ENCODE peak calls at places on chromosomes 6 and 20, in seven cellular contexts. Z, L, F, T, Y, A and N are unnamed samples.

GRCh38 chr20:37519508-37520416 is 1.3 kb upstream of the NNAT start:
- DNase-seq in A (no peak), F (no peak), T (no peak), L (no peak), Y (no peak), Z (peak), N (peak)

GRCh38 chr6:17966451-17966850 is 21.0 kb downstream of the KIF13A start:
- DNase-seq in Z (no peak), Y (no peak), F (no peak), T (no peak), A (no peak), L (no peak), N (no peak)

GRCh38 chr6:101454106-101454676 is 60.7 kb downstream of the GRIK2 start:
- DNase-seq in L (no peak), F (no peak), A (no peak), Z (no peak), Y (no peak), T (no peak), N (peak)

GRCh38 chr20:846894-847278 is 13.4 kb downstream of the FAM110A start:
- DNase-seq in Z (peak), F (peak), Y (no peak), L (no peak), A (peak), T (peak), N (no peak)

GRCh38 chr6:107064579-107065065 is 36.6 kb downstream of the MTRES1 start:
- DNase-seq in A (no peak), Y (no peak), F (no peak), Z (peak), T (no peak), L (no peak), N (no peak)

GRCh38 chr6:133099573-133099972 is 141.6 kb upstream of the EYA4 start:
- DNase-seq in Z (no peak), L (no peak), A (no peak), F (no peak), T (no peak), Y (no peak), N (no peak)

GRCh38 chr20:42604998-42605970 is 584.4 kb downstream of the PTPRT start:
- DNase-seq in F (no peak), Z (no peak), A (no peak), T (no peak), Y (no peak), L (no peak), N (no peak)

GRCh38 chr20:40563296-40563950 is 125.6 kb downstream of the MAFB start:
- DNase-seq in L (no peak), Y (no peak), A (no peak), Z (no peak), T (no peak), F (no peak), N (no peak)

GRCh38 chr20:57479196-57479595 is 45.7 kb downstream of the CTCFL start:
- DNase-seq in A (no peak), Y (no peak), L (no peak), T (no peak), Z (no peak), F (no peak), N (no peak)

GRCh38 chr6:42352856-42353564 is 98.7 kb downstream of the TRERF1 start:
- DNase-seq in F (no peak), A (no peak), Y (no peak), T (no peak), L (no peak), Z (no peak), N (no peak)

GRCh38 chr6:159404296-159404695 is 235.1 kb downstream of the FNDC1 start:
- DNase-seq in A (no peak), Z (no peak), T (no peak), Y (no peak), L (no peak), F (no peak), N (no peak)